ENCODE peak calls at places on chromosome 5, in six cellular contexts. X is IMR-90, C is H9, J is mesendoderm, I is mesenchymal stem cell, K is H1. W is an unnamed sample.

GRCh38 chr5:51846015-51846414 is 462.8 kb downstream of the ISL1 start:
- DNase-seq in J (no peak), I (no peak), K (no peak), X (no peak), C (no peak), W (no peak)

GRCh38 chr5:65811004-65811403 is 89.0 kb downstream of the NLN start:
- DNase-seq in I (no peak), K (no peak), X (peak; percentile 87), C (no peak), J (no peak), W (no peak)

GRCh38 chr5:170757182-170757601 is 26.3 kb upstream of the GABRP start:
- DNase-seq in K (no peak), J (peak; percentile 51), X (peak; percentile 16), C (no peak), I (peak; percentile 35), W (no peak)

GRCh38 chr5:73629456-73629855 is 3.5 kb downstream of the ARHGEF28 start:
- DNase-seq in K (no peak), I (no peak), X (no peak), J (no peak), C (no peak), W (no peak)

GRCh38 chr5:34599471-34600117 is 56.5 kb upstream of the RAI14 start:
- DNase-seq in K (no peak), X (no peak), J (no peak), C (no peak), I (peak; percentile 48), W (no peak)

GRCh38 chr5:77449981-77450380 is 42.1 kb downstream of the WDR41 start:
- DNase-seq in I (no peak), K (no peak), C (no peak), J (no peak), X (peak; percentile 69), W (no peak)

GRCh38 chr5:141841376-141841775 is 36.8 kb downstream of the PCDH1 start:
- DNase-seq in K (no peak), X (no peak), I (no peak), C (no peak), J (no peak), W (no peak)

GRCh38 chr5:173940269-173940668 is 48.7 kb upstream of the C5orf47 start:
- DNase-seq in K (no peak), I (no peak), X (no peak), J (no peak), C (no peak), W (no peak)

GRCh38 chr5:126186210-126186609 is 237.0 kb upstream of the GRAMD2B start:
- DNase-seq in C (no peak), J (no peak), I (peak; percentile 4), K (no peak), X (no peak), W (no peak)

GRCh38 chr5:41156739-41157138 is 56.6 kb downstream of the C6 start:
- DNase-seq in C (no peak), J (no peak), K (no peak), X (peak; percentile 90), I (no peak), W (no peak)

GRCh38 chr5:543755-544674 is 19.8 kb upstream of the SLC9A3 start:
- DNase-seq in J (no peak), X (no peak), I (no peak), C (no peak), K (no peak), W (no peak)

GRCh38 chr5:42514759-42515158 is 91.5 kb downstream of the GHR start:
- DNase-seq in X (no peak), C (peak; percentile 31), K (no peak), I (no peak), J (peak; percentile 50), W (no peak)

GRCh38 chr5:90037646-90038045 is 371.9 kb downstream of the CETN3 start:
- DNase-seq in K (no peak), X (peak; percentile 3), I (peak; percentile 55), J (no peak), C (no peak), W (no peak)

GRCh38 chr5:173882632-173883031 is 5.5 kb upstream of the CPEB4 start:
- DNase-seq in I (no peak), C (no peak), X (peak; percentile 11), K (no peak), J (no peak), W (no peak)

GRCh38 chr5:172667786-172668735 is 27.0 kb downstream of the NEURL1B start:
- DNase-seq in J (no peak), X (no peak), K (no peak), I (no peak), C (no peak), W (no peak)

GRCh38 chr5:96816430-96816939 is 8.7 kb upstream of the ERAP1 start:
- DNase-seq in K (no peak), I (no peak), X (no peak), C (peak; percentile 37), J (no peak), W (no peak)

GRCh38 chr5:139862313-139862712 is 66.7 kb downstream of the PSD2 start:
- DNase-seq in J (peak; percentile 31), K (no peak), X (peak; percentile 7), C (no peak), I (peak; percentile 74), W (no peak)

GRCh38 chr5:80125962-80126480 is 90.9 kb downstream of the THBS4 start:
- DNase-seq in K (no peak), C (no peak), I (peak; percentile 59), J (no peak), X (peak; percentile 48), W (no peak)

GRCh38 chr5:98096155-98096554 is 677.3 kb upstream of the RGMB start:
- DNase-seq in C (no peak), X (peak; percentile 92), J (peak; percentile 9), K (no peak), I (peak; percentile 80), W (no peak)

GRCh38 chr5:127088226-127088625 is 14.9 kb upstream of the C5orf63 start:
- DNase-seq in X (peak; percentile 97), C (no peak), K (no peak), J (no peak), I (peak; percentile 98), W (no peak)

GRCh38 chr5:63919763-63920478 is 42.3 kb downstream of the HTR1A start:
- DNase-seq in K (no peak), J (peak; percentile 60), X (no peak), I (no peak), C (no peak), W (no peak)

GRCh38 chr5:165325201-165325600 is 1819.8 kb downstream of the MAT2B start:
- DNase-seq in K (no peak), J (no peak), X (peak; percentile 12), C (no peak), I (no peak), W (no peak)

GRCh38 chr5:60788863-60789513 is 55.1 kb downstream of the ELOVL7 start:
- DNase-seq in C (no peak), I (no peak), X (no peak), K (no peak), J (no peak), W (no peak)

GRCh38 chr5:138927979-138928378 is 52.8 kb upstream of the LRRTM2 start:
- DNase-seq in K (no peak), C (no peak), X (peak; percentile 23), J (no peak), I (no peak), W (no peak)

GRCh38 chr5:78659714-78660113 is 11.1 kb upstream of the LHFPL2 start:
- DNase-seq in J (no peak), X (peak; percentile 91), I (no peak), C (no peak), K (no peak), W (no peak)

GRCh38 chr5:170430871-170431437 is 41.8 kb upstream of the KCNMB1 start:
- DNase-seq in K (no peak), J (no peak), I (no peak), C (no peak), X (no peak), W (no peak)

GRCh38 chr5:53944981-53945380 is 365.4 kb downstream of the ARL15 start:
- DNase-seq in I (peak; percentile 69), J (peak; percentile 11), X (peak; percentile 79), C (no peak), K (no peak), W (no peak)

GRCh38 chr5:135553688-135554462 is 18.1 kb upstream of the NEUROG1 start:
- DNase-seq in J (peak; percentile 75), K (no peak), X (peak; percentile 7), C (peak; percentile 76), I (no peak), W (no peak)
- H2BK15ac ChIP-seq in J (no peak overlapping the region), K (no peak overlapping the region), X (no peak overlapping the region), C (no peak overlapping the region), I (no peak overlapping the region), W (no peak overlapping the region)

DNA sequence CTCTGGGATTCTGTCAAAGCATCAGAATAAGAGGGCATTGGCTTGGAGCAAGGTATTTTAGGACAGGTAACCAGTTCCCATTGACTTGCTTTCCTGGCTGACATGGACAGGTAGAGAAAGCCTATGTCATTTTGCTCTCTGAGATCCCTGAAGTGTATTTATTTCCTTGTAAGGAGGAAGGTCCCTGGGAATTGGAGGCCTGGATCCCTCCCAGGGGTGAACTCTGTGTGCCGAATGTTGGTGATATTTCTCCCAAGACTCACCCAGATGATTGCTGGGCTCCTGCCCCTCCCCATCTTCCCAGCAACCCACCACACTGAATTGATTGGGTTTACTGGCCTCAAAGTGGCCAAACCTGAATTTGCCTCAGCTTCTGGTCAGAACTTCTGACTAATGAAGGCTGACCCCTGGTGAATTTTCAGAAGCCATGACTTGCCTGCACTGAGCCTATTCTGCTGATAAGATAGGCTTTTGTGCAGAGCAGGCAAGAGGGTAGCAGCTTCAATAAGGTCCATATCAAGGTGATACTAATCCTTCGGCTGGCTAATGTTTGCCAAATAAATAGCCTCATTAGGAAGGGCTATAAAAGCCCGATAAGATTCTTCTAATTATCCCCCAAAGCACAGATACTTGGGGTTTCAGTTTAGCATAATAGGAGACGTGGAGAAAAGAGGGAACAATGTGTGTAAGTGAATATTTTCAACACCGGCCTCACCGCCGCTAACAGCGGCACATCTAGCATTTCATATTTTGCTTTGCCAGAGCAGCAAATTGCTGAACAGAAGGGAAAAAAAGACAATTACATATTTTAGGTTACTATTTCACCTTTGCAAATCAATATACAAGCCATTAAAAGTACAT is 152.9 kb upstream of the PITX1 start:
- DNase-seq in X (peak; percentile 33), K (no peak), I (peak; percentile 9), J (peak; percentile 59), C (no peak), W (no peak)
- H2BK15ac ChIP-seq in X (no peak overlapping the region), K (no peak overlapping the region), I (no peak overlapping the region), J (no peak overlapping the region), C (no peak overlapping the region), W (no peak overlapping the region)

DNA sequence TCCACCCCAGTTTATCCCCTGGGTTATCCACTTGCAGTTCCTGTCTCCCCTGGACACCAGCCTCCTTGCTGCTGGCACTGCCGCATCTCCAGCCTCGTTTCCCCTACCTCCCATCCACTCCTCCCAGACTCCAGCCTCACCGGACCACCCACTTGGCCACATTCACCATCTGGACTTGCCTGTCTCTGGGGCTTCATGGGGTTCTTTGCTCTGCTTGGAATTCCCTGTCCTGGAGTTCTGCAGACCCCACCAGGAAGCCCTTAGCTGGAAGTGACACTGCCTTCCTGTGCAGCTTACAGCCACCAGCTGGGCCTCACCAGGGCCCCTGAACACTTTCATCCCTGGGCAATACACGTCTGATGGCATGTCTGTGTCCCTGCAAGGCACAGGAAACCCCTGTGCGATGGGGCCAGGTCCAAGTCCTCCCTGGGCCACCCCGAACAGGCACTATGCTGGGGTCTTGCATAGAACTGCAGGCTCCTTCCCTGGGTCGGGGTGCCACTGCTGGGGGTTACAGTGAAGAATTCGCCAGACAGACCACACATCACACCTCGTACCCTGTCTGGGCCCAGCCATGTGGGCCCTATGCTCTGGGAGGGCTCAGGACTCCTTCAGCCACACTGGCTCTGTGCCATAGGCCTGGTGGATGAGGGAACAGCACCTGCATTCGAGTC is 3.0 kb downstream of the FLT4 start:
- DNase-seq in K (no peak), X (no peak), C (no peak), I (no peak), J (no peak), W (no peak)
- H2BK15ac ChIP-seq in K (no peak overlapping the region), X (no peak overlapping the region), C (no peak overlapping the region), I (no peak overlapping the region), J (no peak overlapping the region), W (no peak overlapping the region)

GRCh38 chr5:137570070-137570469 is 70.9 kb upstream of the SPOCK1 start:
- DNase-seq in J (no peak), X (no peak), C (no peak), K (no peak), I (no peak), W (no peak)
- H2BK15ac ChIP-seq in J (no peak overlapping the region), X (no peak overlapping the region), C (no peak overlapping the region), K (no peak overlapping the region), I (no peak overlapping the region), W (no peak overlapping the region)